ENCODE peak calls at places on chromosomes 3 and 15, in six cellular contexts. One of them, this sample, is unnamed.

GRCh38 chr3:147415337-147415736 is 6.2 kb downstream of the ZIC1 start:
- DNase-seq in neural progenitor cell: peak; percentile 73
- DNase-seq in GM23248: no peak
- DNase-seq in OCI-LY7: no peak
- DNase-seq in SK-N-SH: no peak
- DNase-seq in GM23338: peak; percentile 58
- DNase-seq in this sample: no peak

GRCh38 chr15:87597346-87598052 is 659.0 kb downstream of the NTRK3 start:
- DNase-seq in GM23338: peak; percentile 6
- DNase-seq in OCI-LY7: peak; percentile 1
- DNase-seq in GM23248: no peak
- DNase-seq in SK-N-SH: no peak
- DNase-seq in neural progenitor cell: no peak
- DNase-seq in this sample: no peak

GRCh38 chr15:63372753-63373152 is 8.9 kb downstream of the CA12 start:
- DNase-seq in neural progenitor cell: no peak
- DNase-seq in GM23338: no peak
- DNase-seq in OCI-LY7: no peak
- DNase-seq in SK-N-SH: peak; percentile 78
- DNase-seq in GM23248: peak; percentile 88
- DNase-seq in this sample: no peak

GRCh38 chr3:122010506-122010905 is 11.5 kb downstream of the ILDR1 start:
- DNase-seq in GM23248: no peak
- DNase-seq in SK-N-SH: no peak
- DNase-seq in neural progenitor cell: no peak
- DNase-seq in GM23338: no peak
- DNase-seq in OCI-LY7: no peak
- DNase-seq in this sample: no peak

GRCh38 chr3:55454611-55455010 is 32.5 kb downstream of the WNT5A start:
- DNase-seq in GM23248: peak; percentile 36
- DNase-seq in neural progenitor cell: no peak
- DNase-seq in GM23338: no peak
- DNase-seq in SK-N-SH: no peak
- DNase-seq in OCI-LY7: no peak
- DNase-seq in this sample: no peak

GRCh38 chr3:57992430-57993213 is 15.6 kb upstream of the FLNB start:
- DNase-seq in OCI-LY7: no peak
- DNase-seq in GM23248: no peak
- DNase-seq in GM23338: no peak
- DNase-seq in neural progenitor cell: no peak
- DNase-seq in SK-N-SH: no peak
- DNase-seq in this sample: no peak

GRCh38 chr3:182104811-182105316 is 393.1 kb downstream of the SOX2 start:
- DNase-seq in GM23338: no peak
- DNase-seq in neural progenitor cell: no peak
- DNase-seq in GM23248: no peak
- DNase-seq in SK-N-SH: no peak
- DNase-seq in OCI-LY7: no peak
- DNase-seq in this sample: no peak

GRCh38 chr3:179723617-179724016 is 70.8 kb downstream of the USP13 start:
- DNase-seq in GM23338: no peak
- DNase-seq in OCI-LY7: no peak
- DNase-seq in GM23248: no peak
- DNase-seq in SK-N-SH: no peak
- DNase-seq in neural progenitor cell: no peak
- DNase-seq in this sample: no peak

GRCh38 chr3:118900737-118901525 is 133.7 kb downstream of the IGSF11 start:
- DNase-seq in SK-N-SH: no peak
- DNase-seq in neural progenitor cell: no peak
- DNase-seq in OCI-LY7: no peak
- DNase-seq in GM23338: no peak
- DNase-seq in GM23248: no peak
- DNase-seq in this sample: peak; percentile 79

GRCh38 chr3:155737844-155738460 is 6.9 kb downstream of the PLCH1 start:
- DNase-seq in neural progenitor cell: peak; percentile 15
- DNase-seq in GM23248: no peak
- DNase-seq in GM23338: peak; percentile 13
- DNase-seq in SK-N-SH: no peak
- DNase-seq in OCI-LY7: no peak
- DNase-seq in this sample: no peak

GRCh38 chr15:25783607-25784131 is 79.5 kb downstream of the ATP10A start:
- DNase-seq in GM23338: peak; percentile 88
- DNase-seq in GM23248: peak; percentile 72
- DNase-seq in OCI-LY7: peak; percentile 54
- DNase-seq in SK-N-SH: no peak
- DNase-seq in neural progenitor cell: peak; percentile 68
- DNase-seq in this sample: no peak

GRCh38 chr3:128194843-128195242 is 41.6 kb downstream of the EEFSEC start:
- DNase-seq in neural progenitor cell: no peak
- DNase-seq in OCI-LY7: no peak
- DNase-seq in GM23338: no peak
- DNase-seq in GM23248: no peak
- DNase-seq in SK-N-SH: peak; percentile 48
- DNase-seq in this sample: no peak

GRCh38 chr3:45659661-45660566 is 29.3 kb upstream of the SACM1L start:
- DNase-seq in OCI-LY7: peak; percentile 55
- DNase-seq in neural progenitor cell: peak; percentile 68
- DNase-seq in GM23338: peak; percentile 91
- DNase-seq in GM23248: peak; percentile 84
- DNase-seq in SK-N-SH: peak; percentile 71
- DNase-seq in this sample: peak; percentile 36

GRCh38 chr15:43270676-43271306 is 4.1 kb upstream of the TGM5 start:
- DNase-seq in GM23248: no peak
- DNase-seq in GM23338: no peak
- DNase-seq in OCI-LY7: peak; percentile 47
- DNase-seq in SK-N-SH: no peak
- DNase-seq in neural progenitor cell: no peak
- DNase-seq in this sample: peak; percentile 70

GRCh38 chr3:148379763-148380162 is 317.9 kb upstream of the AGTR1 start:
- DNase-seq in SK-N-SH: peak; percentile 18
- DNase-seq in GM23248: peak; percentile 80
- DNase-seq in neural progenitor cell: peak; percentile 74
- DNase-seq in OCI-LY7: peak; percentile 27
- DNase-seq in GM23338: peak; percentile 85
- DNase-seq in this sample: peak; percentile 65

GRCh38 chr3:37346227-37347005 is 172.0 kb upstream of the LRRFIP2 start:
- DNase-seq in GM23338: no peak
- DNase-seq in SK-N-SH: no peak
- DNase-seq in OCI-LY7: no peak
- DNase-seq in GM23248: no peak
- DNase-seq in neural progenitor cell: no peak
- DNase-seq in this sample: no peak

GRCh38 chr15:66252411-66253295 is 897 bp downstream of the MEGF11 start:
- DNase-seq in neural progenitor cell: peak; percentile 87
- DNase-seq in GM23248: peak; percentile 76
- DNase-seq in SK-N-SH: peak; percentile 94
- DNase-seq in OCI-LY7: peak; percentile 53
- DNase-seq in GM23338: peak; percentile 78
- DNase-seq in this sample: peak; percentile 27

GRCh38 chr3:41129731-41130130 is 69.6 kb upstream of the CTNNB1 start:
- DNase-seq in neural progenitor cell: no peak
- DNase-seq in GM23338: no peak
- DNase-seq in SK-N-SH: no peak
- DNase-seq in OCI-LY7: no peak
- DNase-seq in GM23248: no peak
- DNase-seq in this sample: no peak

GRCh38 chr15:65395567-65396185 is 17.9 kb upstream of the IGDCC3 start:
- DNase-seq in GM23338: peak; percentile 64
- DNase-seq in OCI-LY7: no peak
- DNase-seq in neural progenitor cell: peak; percentile 62
- DNase-seq in GM23248: no peak
- DNase-seq in SK-N-SH: peak; percentile 80
- DNase-seq in this sample: no peak

GRCh38 chr3:197001972-197002700 is 27.5 kb downstream of the MELTF start:
- DNase-seq in neural progenitor cell: peak; percentile 24
- DNase-seq in GM23338: peak; percentile 42
- DNase-seq in GM23248: peak; percentile 62
- DNase-seq in OCI-LY7: peak; percentile 33
- DNase-seq in SK-N-SH: no peak
- DNase-seq in this sample: no peak

GRCh38 chr3:44011680-44012079 is 230.0 kb upstream of the TOPAZ1 start:
- DNase-seq in OCI-LY7: no peak
- DNase-seq in neural progenitor cell: no peak
- DNase-seq in GM23248: no peak
- DNase-seq in GM23338: no peak
- DNase-seq in SK-N-SH: no peak
- DNase-seq in this sample: no peak

GRCh38 chr15:35626984-35627383 is 81.0 kb upstream of the DPH6 start:
- DNase-seq in GM23338: no peak
- DNase-seq in SK-N-SH: no peak
- DNase-seq in OCI-LY7: no peak
- DNase-seq in neural progenitor cell: no peak
- DNase-seq in GM23248: no peak
- DNase-seq in this sample: no peak

GRCh38 chr3:12040902-12041301 is 36.7 kb downstream of the SYN2 start:
- DNase-seq in GM23338: no peak
- DNase-seq in SK-N-SH: no peak
- DNase-seq in neural progenitor cell: no peak
- DNase-seq in OCI-LY7: no peak
- DNase-seq in GM23248: no peak
- DNase-seq in this sample: no peak

GRCh38 chr15:59434481-59434880 is 3.5 kb upstream of the FAM81A start:
- DNase-seq in GM23338: no peak
- DNase-seq in neural progenitor cell: no peak
- DNase-seq in OCI-LY7: no peak
- DNase-seq in GM23248: no peak
- DNase-seq in SK-N-SH: no peak
- DNase-seq in this sample: no peak

GRCh38 chr15:92821491-92822116 is 78.5 kb upstream of the CHD2 start:
- DNase-seq in GM23338: no peak
- DNase-seq in OCI-LY7: no peak
- DNase-seq in neural progenitor cell: no peak
- DNase-seq in SK-N-SH: no peak
- DNase-seq in GM23248: peak; percentile 75
- DNase-seq in this sample: no peak

GRCh38 chr15:63481105-63481810 is 23.1 kb upstream of the USP3 start:
- DNase-seq in SK-N-SH: no peak
- DNase-seq in OCI-LY7: no peak
- DNase-seq in neural progenitor cell: no peak
- DNase-seq in GM23248: peak; percentile 75
- DNase-seq in GM23338: no peak
- DNase-seq in this sample: no peak

GRCh38 chr15:62307551-62307950 is 142.5 kb upstream of the C2CD4B start:
- DNase-seq in OCI-LY7: no peak
- DNase-seq in SK-N-SH: no peak
- DNase-seq in neural progenitor cell: no peak
- DNase-seq in GM23338: no peak
- DNase-seq in GM23248: peak; percentile 92
- DNase-seq in this sample: no peak

GRCh38 chr3:31377045-31377642 is 155.6 kb upstream of the STT3B start:
- DNase-seq in neural progenitor cell: no peak
- DNase-seq in GM23338: no peak
- DNase-seq in SK-N-SH: no peak
- DNase-seq in OCI-LY7: no peak
- DNase-seq in GM23248: peak; percentile 85
- DNase-seq in this sample: no peak

GRCh38 chr3:146124141-146124801 is 36.7 kb downstream of the PLOD2 start:
- DNase-seq in GM23248: peak; percentile 8
- DNase-seq in SK-N-SH: no peak
- DNase-seq in GM23338: no peak
- DNase-seq in neural progenitor cell: no peak
- DNase-seq in OCI-LY7: no peak
- DNase-seq in this sample: no peak

GRCh38 chr3:103203431-103203830 is 768.6 kb downstream of the ZPLD1 start:
- DNase-seq in neural progenitor cell: no peak
- DNase-seq in OCI-LY7: no peak
- DNase-seq in GM23338: no peak
- DNase-seq in SK-N-SH: no peak
- DNase-seq in GM23248: no peak
- DNase-seq in this sample: no peak

DNA sequence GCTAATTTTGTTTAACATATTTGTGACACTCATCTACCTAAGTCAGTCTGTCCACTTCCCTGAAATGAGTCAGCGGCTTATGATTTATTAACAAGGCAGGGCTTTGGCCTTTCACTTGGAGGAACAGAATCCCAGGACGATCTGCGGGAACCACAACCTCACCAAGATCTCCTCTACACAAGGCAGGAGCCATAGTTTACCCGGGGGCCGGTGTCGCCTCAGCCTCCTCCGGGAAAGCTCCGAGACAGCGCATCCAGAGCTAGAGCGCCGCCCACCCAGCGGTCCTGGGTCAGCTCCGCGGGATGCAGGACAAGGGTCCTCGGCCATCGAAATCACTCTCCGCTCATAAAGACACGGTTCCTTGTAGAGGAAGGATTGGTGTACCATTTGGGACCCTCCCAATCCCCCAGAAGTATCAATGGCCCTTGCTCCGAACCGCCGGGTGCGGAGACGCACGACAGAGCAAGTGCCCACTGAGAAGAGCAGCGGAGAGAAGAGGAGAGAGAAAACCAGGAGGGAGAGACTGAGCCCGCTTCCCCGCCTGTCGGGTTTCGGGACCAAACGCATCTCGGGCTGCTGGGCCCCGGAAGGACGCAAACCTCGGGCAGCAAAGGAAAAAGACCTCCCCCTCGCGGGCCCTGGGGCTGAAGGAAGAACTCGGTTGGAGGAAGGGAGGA is 13.1 kb upstream of the ALCAM start:
- DNase-seq in neural progenitor cell: peak; percentile 54
- DNase-seq in OCI-LY7: no peak
- DNase-seq in GM23248: no peak
- DNase-seq in GM23338: peak; percentile 72
- DNase-seq in SK-N-SH: no peak
- DNase-seq in this sample: no peak
- H3K4me3 ChIP-seq in neural progenitor cell: peak overlapping the region; percentile 57
- H3K4me3 ChIP-seq in OCI-LY7: no peak overlapping the region
- H3K4me3 ChIP-seq in GM23248: no peak overlapping the region
- H3K4me3 ChIP-seq in GM23338: peak overlapping the region; percentile 73
- H3K4me3 ChIP-seq in SK-N-SH: no peak overlapping the region
- H3K4me3 ChIP-seq in this sample: no peak overlapping the region

GRCh38 chr3:159923961-159924360 is 64.7 kb upstream of the IL12A start:
- DNase-seq in SK-N-SH: no peak
- DNase-seq in GM23338: no peak
- DNase-seq in neural progenitor cell: no peak
- DNase-seq in OCI-LY7: no peak
- DNase-seq in GM23248: peak; percentile 50
- DNase-seq in this sample: no peak
- TF ChIP-seq EZH2phosphoT487 in SK-N-SH: no peak
- TF ChIP-seq EZH2phosphoT487 in GM23338: no peak
- TF ChIP-seq EZH2phosphoT487 in neural progenitor cell: no peak
- TF ChIP-seq EZH2phosphoT487 in OCI-LY7: no peak
- TF ChIP-seq EZH2phosphoT487 in GM23248: no peak
- TF ChIP-seq EZH2phosphoT487 in this sample: no peak

DNA sequence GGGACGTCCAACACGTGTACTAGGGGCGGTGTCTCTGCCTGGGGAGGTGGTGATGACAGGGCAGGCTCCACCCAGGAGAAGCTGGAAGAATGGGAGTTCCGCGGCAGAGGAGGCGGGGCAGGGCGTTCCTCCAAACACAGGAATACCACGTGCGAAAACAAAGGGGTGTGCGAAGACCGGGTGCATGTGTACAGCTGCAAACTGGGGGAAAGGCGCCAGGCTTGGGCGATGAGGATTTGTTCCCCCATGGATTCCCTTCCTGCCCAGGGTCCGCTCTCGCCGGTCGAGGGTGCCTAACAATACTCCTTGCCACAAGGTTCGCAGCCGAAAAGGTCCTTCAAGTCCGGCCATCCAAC is 500 bp upstream of the ZSCAN2 start:
- DNase-seq in GM23338: peak; percentile 87
- DNase-seq in SK-N-SH: peak; percentile 83
- DNase-seq in OCI-LY7: peak; percentile 47
- DNase-seq in GM23248: peak; percentile 96
- DNase-seq in neural progenitor cell: peak; percentile 68
- DNase-seq in this sample: peak; percentile 48
- H3K27ac ChIP-seq in GM23338: peak overlapping the region; percentile 36
- H3K27ac ChIP-seq in SK-N-SH: peak overlapping the region; percentile 58
- H3K27ac ChIP-seq in OCI-LY7: no peak overlapping the region
- H3K27ac ChIP-seq in GM23248: peak overlapping the region; percentile 18
- H3K27ac ChIP-seq in neural progenitor cell: no peak overlapping the region
- H3K27ac ChIP-seq in this sample: no peak overlapping the region

GRCh38 chr3:102179321-102180290 is 255.2 kb upstream of the ZPLD1 start:
- DNase-seq in SK-N-SH: no peak
- DNase-seq in neural progenitor cell: no peak
- DNase-seq in OCI-LY7: no peak
- DNase-seq in GM23248: peak; percentile 46
- DNase-seq in GM23338: no peak
- DNase-seq in this sample: no peak
- H3K4me3 ChIP-seq in SK-N-SH: peak overlapping the region; percentile 30
- H3K4me3 ChIP-seq in neural progenitor cell: no peak overlapping the region
- H3K4me3 ChIP-seq in OCI-LY7: no peak overlapping the region
- H3K4me3 ChIP-seq in GM23248: peak overlapping the region; percentile 59
- H3K4me3 ChIP-seq in GM23338: no peak overlapping the region
- H3K4me3 ChIP-seq in this sample: no peak overlapping the region

This sample was measured in MM.1S.